ENCODE peak calls at places on chromosomes 4 and X, in four cellular contexts. N, Q, I and D are unnamed samples.

GRCh38 chrX:56790778-56791177 is 61.7 kb downstream of the NBDY start:
- DNase-seq in N (no peak), Q (no peak), I (no peak), D (no peak)

GRCh38 chr4:128635141-128635911 is 174.2 kb upstream of the JADE1 start:
- DNase-seq in N (no peak), Q (peak), I (peak), D (peak)

GRCh38 chr4:173917255-173917960 is 366.1 kb downstream of the FBXO8 start:
- DNase-seq in N (no peak), Q (peak), I (peak), D (no peak)

GRCh38 chr4:3303840-3304715 is 11.3 kb downstream of the RGS12 start:
- DNase-seq in N (no peak), Q (no peak), I (no peak), D (no peak)

GRCh38 chrX:77087529-77088169 is 359.5 kb upstream of the FGF16 start:
- DNase-seq in N (peak), Q (peak), I (peak), D (no peak)

GRCh38 chr4:74536557-74536956 is 91.6 kb downstream of the AREG start:
- DNase-seq in N (peak), Q (peak), I (no peak), D (no peak)

GRCh38 chrX:23435108-23435507 is 100.5 kb downstream of the PTCHD1 start:
- DNase-seq in N (peak), Q (no peak), I (no peak), D (no peak)

GRCh38 chr4:26377352-26378311 is 56.8 kb downstream of the RBPJ start:
- DNase-seq in N (no peak), Q (no peak), I (no peak), D (no peak)

GRCh38 chr4:115331241-115331640 is 217.8 kb upstream of the NDST4 start:
- DNase-seq in N (no peak), Q (no peak), I (no peak), D (no peak)

GRCh38 chrX:53317365-53318069 is 36.1 kb upstream of the IQSEC2 start:
- DNase-seq in N (peak), Q (peak), I (peak), D (peak)

GRCh38 chr4:38413524-38414341 is 250.3 kb upstream of the KLF3 start:
- DNase-seq in N (no peak), Q (no peak), I (no peak), D (no peak)

GRCh38 chr4:688695-689497 is at the start of gene SLC49A3:
- DNase-seq in N (no peak), Q (no peak), I (peak), D (no peak)